ENCODE peak calls at places on chromosomes 13 and 19, in nine cellular contexts. S is mesendoderm; X is NCI-H82; D is AG08395; H is naive thymus-derived CD4-positive, alpha-beta T cell; U is MCF 10A; W is A172; O is NCI-H1092 treated with DMSO at 0.1 percent for 48 hours; K is DMS79 treated with DMSO at 0.1 percent for 48 hours. A is an unnamed sample.

GRCh38 chr19:33210266-33210940 is 15.2 kb downstream of the SLC7A10 start:
- DNase-seq in D (no peak), S (no peak), X (no peak), K (no peak), U (no peak), O (no peak), H (no peak), W (no peak), A (no peak)

GRCh38 chr19:2469102-2469914 is 6.6 kb upstream of the GADD45B start:
- DNase-seq in K (no peak), H (no peak), O (no peak), U (peak), X (no peak), D (peak), W (peak), S (peak), A (no peak)

GRCh38 chr19:55362990-55363716 is at the start of gene GARIN5B:
- DNase-seq in W (no peak), D (no peak), K (no peak), S (no peak), X (no peak), O (no peak), H (no peak), U (no peak), A (no peak)

GRCh38 chr19:8512991-8513686 is 828 bp downstream of the ZNF414 start:
- DNase-seq in D (no peak), K (no peak), O (no peak), X (no peak), U (no peak), W (no peak), S (peak), H (peak), A (no peak)

GRCh38 chr13:34430294-34430693 is 511.8 kb upstream of the NBEA start:
- DNase-seq in K (no peak), O (no peak), S (no peak), D (peak), X (no peak), W (peak), H (no peak), U (no peak), A (no peak)

GRCh38 chr19:4130635-4131438 is 6.9 kb upstream of the MAP2K2 start:
- DNase-seq in K (no peak), D (peak), U (peak), X (peak), H (no peak), O (no peak), W (peak), S (no peak), A (no peak)

GRCh38 chr13:102580552-102581169 is 16.1 kb upstream of the TPP2 start:
- DNase-seq in U (peak), O (peak), X (peak), D (peak), H (peak), K (peak), S (peak), W (peak), A (peak)

GRCh38 chr13:27924529-27925141 is 4.8 kb downstream of the PDX1 start:
- DNase-seq in O (no peak), U (no peak), X (no peak), W (no peak), K (no peak), D (no peak), S (no peak), H (no peak), A (no peak)

GRCh38 chr13:113043001-113043630 is 62.5 kb upstream of the F7 start:
- DNase-seq in U (no peak), X (no peak), H (no peak), D (no peak), W (no peak), K (no peak), S (no peak), O (no peak), A (no peak)

GRCh38 chr19:12952488-12953455 is 4.3 kb downstream of the GADD45GIP1 start:
- DNase-seq in D (peak), U (peak), K (peak), X (peak), O (peak), S (no peak), H (no peak), W (peak), A (no peak)

GRCh38 chr13:37226966-37227365 is 121.5 kb upstream of the CSNK1A1L start:
- DNase-seq in S (no peak), O (no peak), X (no peak), W (no peak), U (peak), H (no peak), D (no peak), K (no peak), A (no peak)

GRCh38 chr19:4189641-4190040 is 7.2 kb downstream of the ANKRD24 start:
- DNase-seq in D (no peak), W (no peak), O (no peak), K (no peak), H (no peak), S (no peak), U (no peak), X (no peak), A (no peak)

GRCh38 chr13:112968380-112968909 is 569 bp upstream of the MCF2L start:
- DNase-seq in O (peak), K (peak), D (no peak), H (peak), X (no peak), S (peak), W (no peak), U (no peak), A (no peak)

GRCh38 chr13:40987606-40988280 is 31.4 kb downstream of the ELF1 start:
- DNase-seq in O (no peak), U (no peak), X (no peak), W (no peak), D (no peak), H (no peak), S (no peak), K (no peak), A (no peak)

GRCh38 chr19:29665826-29666633 is 769 bp downstream of the PLEKHF1 start:
- DNase-seq in W (no peak), K (peak), D (peak), H (peak), O (no peak), X (no peak), S (peak), U (peak), A (no peak)

GRCh38 chr13:111458001-111458531 is 137.6 kb downstream of the TEX29 start:
- DNase-seq in U (no peak), W (no peak), K (no peak), X (no peak), O (no peak), D (no peak), H (no peak), S (no peak), A (no peak)

GRCh38 chr13:98856983-98857382 is 104.5 kb upstream of the SLC15A1 start:
- DNase-seq in H (no peak), W (no peak), U (no peak), S (no peak), D (no peak), K (no peak), X (no peak), O (no peak), A (peak)

GRCh38 chr19:41548954-41549688 is 26.8 kb upstream of the CEACAM21 start:
- DNase-seq in H (peak), K (no peak), U (no peak), S (peak), X (peak), O (no peak), D (no peak), W (no peak), A (no peak)

GRCh38 chr19:35959968-35960320 is 23.8 kb downstream of the LRFN3 start:
- DNase-seq in U (no peak), D (no peak), S (no peak), H (no peak), O (no peak), X (no peak), K (no peak), W (no peak), A (no peak)

GRCh38 chr13:103324641-103325040 is 258.4 kb upstream of the SLC10A2 start:
- DNase-seq in D (no peak), K (no peak), W (no peak), X (no peak), H (no peak), O (no peak), S (no peak), U (no peak), A (no peak)

GRCh38 chr19:41699231-41699967 is 9.0 kb upstream of the CEACAM5 start:
- DNase-seq in K (no peak), W (no peak), O (no peak), S (no peak), H (no peak), U (peak), D (no peak), X (no peak), A (no peak)

GRCh38 chr19:46192990-46193650 is 36.4 kb upstream of the IGFL1 start:
- DNase-seq in D (peak), U (peak), X (no peak), W (peak), S (peak), K (no peak), H (no peak), O (no peak), A (no peak)

GRCh38 chr19:16896913-16897571 is 8.2 kb downstream of the F2RL3 start:
- DNase-seq in U (peak), W (no peak), D (peak), O (peak), H (peak), X (peak), S (peak), K (no peak), A (peak)

GRCh38 chr19:33207903-33208302 is 13.8 kb downstream of the LRP3 start:
- DNase-seq in H (no peak), X (no peak), D (no peak), O (no peak), S (no peak), K (no peak), W (no peak), U (no peak), A (no peak)

GRCh38 chr13:30017880-30018279 is 167.5 kb upstream of the UBL3 start:
- DNase-seq in X (peak), W (no peak), H (no peak), K (no peak), U (no peak), O (no peak), S (peak), D (no peak), A (no peak)

GRCh38 chr13:114283581-114283980 is 2.2 kb downstream of the UPF3A start:
- DNase-seq in K (no peak), D (no peak), H (no peak), O (no peak), S (peak), W (no peak), X (no peak), U (no peak), A (no peak)

GRCh38 chr19:4717191-4717965 is 6.3 kb downstream of the DPP9 start:
- DNase-seq in D (no peak), U (peak), X (no peak), O (no peak), H (no peak), S (no peak), K (peak), W (peak), A (peak)

GRCh38 chr19:12801466-12802266 is at the start of the genes PRDX2 and THSD8:
- DNase-seq in X (peak), O (peak), D (peak), U (peak), K (peak), S (peak), H (peak), W (no peak), A (peak)

GRCh38 chr19:50495020-50495531 is 15.9 kb downstream of the JOSD2 start:
- DNase-seq in W (no peak), X (no peak), K (no peak), H (no peak), O (no peak), U (no peak), D (no peak), S (no peak), A (no peak)

GRCh38 chr19:57389730-57390598 is at the start of gene ZNF548:
- DNase-seq in X (peak), W (peak), O (peak), S (peak), U (peak), H (peak), D (peak), K (peak), A (peak)

GRCh38 chr19:18895038-18895827 is 725 bp downstream of the CERS1 start:
- DNase-seq in X (peak), O (peak), H (no peak), W (no peak), U (peak), D (peak), K (peak), S (peak), A (peak)

GRCh38 chr19:16124953-16125352 is 13.3 kb downstream of the RAB8A start:
- DNase-seq in X (no peak), K (no peak), W (no peak), S (no peak), D (no peak), U (no peak), H (no peak), O (no peak), A (no peak)

GRCh38 chr19:20259615-20260014 is 92.6 kb downstream of the ZNF486 start:
- DNase-seq in D (no peak), H (no peak), W (no peak), U (no peak), O (no peak), S (peak), K (no peak), X (no peak), A (no peak)

GRCh38 chr19:49888478-49888901 is 8.2 kb downstream of the IL4I1 start:
- DNase-seq in U (no peak), X (no peak), K (peak), O (no peak), H (no peak), W (no peak), D (no peak), S (no peak), A (no peak)

GRCh38 chr19:14189415-14189814 is 16.6 kb downstream of the ADGRL1 start:
- DNase-seq in D (no peak), W (no peak), S (no peak), O (no peak), X (no peak), U (no peak), K (no peak), H (no peak), A (no peak)

GRCh38 chr13:21534760-21535159 is 69.2 kb downstream of the MICU2 start:
- DNase-seq in S (no peak), X (no peak), K (no peak), D (no peak), U (no peak), W (no peak), O (no peak), H (no peak), A (no peak)